ENCODE peak calls at places on chromosomes 13 and 19, in six cellular contexts. M is lower leg skin, R is activated B cell treated with CpG ODN at 0.5 μM for 24 hours, T is cardiac fibroblast, H is mucosa of descending colon, Z is endothelial cell of umbilical vein. X is an unnamed sample.

GRCh38 chr19:29385191-29385795 is 140.5 kb upstream of the VSTM2B start:
- DNase-seq in M (no peak), R (no peak), T (no peak), H (no peak), Z (no peak), X (no peak)

GRCh38 chr19:48554385-48555091 is 2.6 kb downstream of the SULT2B1 start:
- DNase-seq in M (no peak), R (no peak), T (no peak), H (no peak), Z (no peak), X (no peak)

GRCh38 chr19:46859637-46860124 is 1.1 kb upstream of the ARHGAP35 start:
- DNase-seq in M (peak), R (no peak), T (peak), H (peak), Z (no peak), X (no peak)

GRCh38 chr13:40490086-40490723 is 176.2 kb downstream of the FOXO1 start:
- DNase-seq in M (peak), R (no peak), T (no peak), H (no peak), Z (no peak), X (no peak)

GRCh38 chr13:24053505-24054251 is 106.8 kb upstream of the SPATA13 start:
- DNase-seq in M (no peak), R (peak), T (peak), H (peak), Z (peak), X (no peak)

GRCh38 chr19:18469245-18470107 is 31.5 kb upstream of the ISYNA1 start:
- DNase-seq in M (peak), R (peak), T (peak), H (peak), Z (peak), X (peak)

GRCh38 chr13:104577029-104577820 is 1511.0 kb upstream of the SLC10A2 start:
- DNase-seq in M (no peak), R (no peak), T (peak), H (no peak), Z (no peak), X (no peak)

GRCh38 chr19:2239771-2240770 is 3.4 kb downstream of the SF3A2 start:
- DNase-seq in M (no peak), R (no peak), T (peak), H (no peak), Z (peak), X (no peak)

GRCh38 chr19:30790048-30790680 is 418.0 kb downstream of the ZNF536 start:
- DNase-seq in M (peak), R (no peak), T (no peak), H (no peak), Z (no peak), X (no peak)

GRCh38 chr19:53076984-53077383 is 26.2 kb downstream of the ZNF160 start:
- DNase-seq in M (no peak), R (no peak), T (peak), H (no peak), Z (peak), X (peak)

GRCh38 chr13:75440100-75440499 is 41.9 kb downstream of the TBC1D4 start:
- DNase-seq in M (no peak), R (no peak), T (no peak), H (no peak), Z (no peak), X (no peak)

GRCh38 chr13:111039735-111040134 is 75.4 kb upstream of the ARHGEF7 start:
- DNase-seq in M (no peak), R (no peak), T (no peak), H (no peak), Z (no peak), X (no peak)

GRCh38 chr19:3556978-3557460 is 367 bp downstream of the MFSD12 start:
- DNase-seq in M (no peak), R (peak), T (no peak), H (peak), Z (peak), X (no peak)

DNA sequence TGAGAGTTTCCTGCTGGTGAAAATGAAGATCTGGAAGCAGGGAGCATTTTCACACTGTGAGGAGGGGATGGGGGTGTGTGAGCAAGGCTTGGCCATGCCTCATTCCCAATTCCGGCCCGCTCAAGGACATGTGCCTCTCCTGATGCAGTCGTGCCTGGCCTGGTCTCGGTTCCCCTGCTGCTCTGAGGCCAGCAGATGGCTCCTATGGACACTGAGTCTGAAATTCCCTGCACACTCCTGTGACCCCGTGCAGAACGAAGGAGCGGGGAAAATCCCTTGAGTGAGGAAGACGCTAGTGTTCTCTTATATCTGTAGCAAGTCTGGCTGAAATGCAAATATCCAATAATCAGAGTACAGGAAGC is 363 bp upstream of the ZNF763 start:
- DNase-seq in M (no peak), R (no peak), T (no peak), H (no peak), Z (no peak), X (no peak)
- TF ChIP-seq CTCF in M (no peak), R (no peak), T (peak), H (no peak), Z (no peak), X (peak)

DNA sequence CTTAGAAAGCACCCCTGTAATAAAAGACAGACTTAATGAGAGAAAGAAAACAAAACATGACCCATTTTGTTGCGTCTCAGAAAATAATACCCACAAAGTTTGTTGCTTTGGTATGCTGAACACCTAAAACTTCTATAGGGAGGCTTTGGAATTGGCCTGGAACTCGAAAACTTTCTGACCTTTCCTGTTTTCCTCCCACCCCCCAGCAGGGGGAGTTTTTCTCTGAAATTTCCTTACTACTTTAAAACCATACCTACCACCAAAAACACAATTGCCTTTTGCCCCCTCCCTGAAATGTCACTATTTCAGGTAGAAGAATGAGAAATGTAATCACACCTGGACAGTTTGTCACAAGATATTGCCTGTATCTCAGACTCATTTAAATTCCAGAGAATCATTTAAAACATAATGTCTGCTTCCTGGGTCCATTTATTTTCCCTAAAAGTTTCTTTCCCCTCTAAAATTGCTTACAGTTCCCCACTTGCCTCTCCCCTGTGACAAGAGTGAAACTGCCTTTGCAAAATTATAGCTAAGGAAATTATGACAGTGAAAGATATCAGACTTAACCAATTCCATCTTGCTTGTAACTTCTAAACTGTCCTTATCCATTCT is 2700.2 kb downstream of the PCDH9 start:
- DNase-seq in M (no peak), R (no peak), T (peak), H (no peak), Z (no peak), X (no peak)
- TF ChIP-seq CTCF in M (no peak), R (no peak), T (peak), H (no peak), Z (peak), X (peak)

GRCh38 chr19:15280915-15281683 is 48.9 kb upstream of the EPHX3 start:
- DNase-seq in M (peak), R (no peak), T (peak), H (peak), Z (peak), X (no peak)
- TF ChIP-seq CTCF in M (no peak), R (no peak), T (peak), H (no peak), Z (no peak), X (peak)

GRCh38 chr13:91576590-91576989 is 178.2 kb downstream of the GPC5 start:
- DNase-seq in M (no peak), R (no peak), T (no peak), H (peak), Z (no peak), X (no peak)
- TF ChIP-seq CTCF in M (no peak), R (no peak), T (no peak), H (no peak), Z (no peak), X (peak)

DNA sequence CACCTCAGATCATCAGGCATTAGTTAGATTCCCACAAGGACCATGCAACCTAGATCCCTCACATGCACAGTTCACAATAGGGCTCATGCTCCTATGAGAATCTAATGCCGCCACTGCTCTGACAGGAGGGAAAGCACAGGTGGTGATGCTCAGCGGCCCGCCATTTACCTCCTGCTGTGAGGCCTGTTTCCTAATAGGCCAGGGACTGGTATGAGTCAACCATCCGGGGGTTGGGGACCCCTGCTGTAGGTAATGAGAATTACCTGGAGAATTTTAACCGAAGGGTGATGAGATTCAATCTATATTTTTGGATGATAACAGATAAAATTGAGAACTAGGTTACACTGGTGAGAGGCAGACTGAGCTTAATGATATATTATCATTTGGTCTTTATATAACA is 101.4 kb downstream of the LACC1 start:
- DNase-seq in M (no peak), R (no peak), T (no peak), H (no peak), Z (no peak), X (no peak)
- TF ChIP-seq CTCF in M (no peak), R (no peak), T (no peak), H (no peak), Z (no peak), X (no peak)

DNA sequence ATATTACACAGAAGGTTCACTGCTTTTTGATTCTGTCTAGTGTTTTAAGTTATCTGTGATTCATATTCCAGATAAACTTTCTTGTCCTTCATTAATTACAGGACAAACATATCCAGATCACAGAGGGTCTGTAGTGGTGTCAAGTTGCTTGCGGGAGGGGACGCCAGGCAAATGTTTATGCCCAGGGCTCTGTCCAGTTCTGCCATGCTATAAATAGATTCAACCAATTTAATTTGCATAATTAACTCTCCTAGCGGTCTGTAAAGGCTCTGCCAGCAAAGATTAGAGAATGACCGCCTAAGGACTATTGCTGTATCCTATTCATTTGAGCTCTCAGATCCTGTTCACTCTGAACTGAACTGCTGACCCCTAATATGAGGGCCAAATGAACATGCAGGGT is 59.7 kb upstream of the TRPC4 start:
- DNase-seq in M (no peak), R (no peak), T (no peak), H (no peak), Z (no peak), X (no peak)
- TF ChIP-seq CTCF in M (no peak), R (no peak), T (no peak), H (no peak), Z (no peak), X (no peak)